ENCODE peak calls at places on chromosomes 7 and 10, in seven cellular contexts. P, S, E, Q, O, L and X are unnamed samples.

GRCh38 chr10:131885391-131886165 is 15.2 kb upstream of the PPP2R2D start:
- DNase-seq in P (peak), S (peak), E (peak), Q (no peak), O (peak), L (peak), X (peak)

GRCh38 chr7:35436452-35436851 is 182.6 kb upstream of the TBX20 start:
- DNase-seq in P (no peak), S (no peak), E (no peak), Q (no peak), O (no peak), L (no peak), X (no peak)

GRCh38 chr7:84092207-84092606 is 102.4 kb downstream of the SEMA3A start:
- DNase-seq in P (no peak), S (no peak), E (peak), Q (no peak), O (no peak), L (no peak), X (no peak)

GRCh38 chr10:111211241-111211640 is 134.4 kb downstream of the ADRA2A start:
- DNase-seq in P (no peak), S (no peak), E (no peak), Q (no peak), O (no peak), L (no peak), X (no peak)

GRCh38 chr7:43481905-43482678 is 100.8 kb upstream of the STK17A start:
- DNase-seq in P (peak), S (no peak), E (peak), Q (no peak), O (no peak), L (no peak), X (peak)

GRCh38 chr10:10647331-10647730 is 370.3 kb upstream of the CELF2 start:
- DNase-seq in P (peak), S (no peak), E (no peak), Q (no peak), O (no peak), L (no peak), X (peak)

GRCh38 chr10:37490266-37490665 is 364.9 kb downstream of the ANKRD30A start:
- DNase-seq in P (no peak), S (no peak), E (peak), Q (no peak), O (peak), L (no peak), X (no peak)

GRCh38 chr10:131841669-131842139 is 59.1 kb upstream of the PPP2R2D start:
- DNase-seq in P (no peak), S (no peak), E (no peak), Q (no peak), O (no peak), L (no peak), X (no peak)

GRCh38 chr7:12761691-12762090 is 74.3 kb downstream of the ARL4A start:
- DNase-seq in P (no peak), S (no peak), E (no peak), Q (no peak), O (no peak), L (no peak), X (no peak)

GRCh38 chr10:124602646-124603365 is 141.2 kb downstream of the LHPP start:
- DNase-seq in P (no peak), S (no peak), E (no peak), Q (no peak), O (no peak), L (no peak), X (no peak)

GRCh38 chr7:22120391-22121053 is 174.8 kb upstream of the CDCA7L start:
- DNase-seq in P (no peak), S (no peak), E (no peak), Q (no peak), O (no peak), L (no peak), X (no peak)

GRCh38 chr10:6050801-6051445 is 11.2 kb downstream of the IL2RA start:
- DNase-seq in P (peak), S (peak), E (peak), Q (no peak), O (peak), L (peak), X (peak)

GRCh38 chr10:130869179-130869841 is 442.2 kb downstream of the TCERG1L start:
- DNase-seq in P (no peak), S (no peak), E (no peak), Q (no peak), O (peak), L (no peak), X (no peak)

GRCh38 chr10:4736608-4737007 is 89.4 kb upstream of the AKR1E2 start:
- DNase-seq in P (no peak), S (no peak), E (no peak), Q (no peak), O (no peak), L (no peak), X (no peak)

GRCh38 chr10:94397549-94398370 is 4.6 kb upstream of the TBC1D12 start:
- DNase-seq in P (no peak), S (no peak), E (peak), Q (no peak), O (no peak), L (no peak), X (no peak)

GRCh38 chr7:108368466-108368865 is 87.8 kb downstream of the NRCAM start:
- DNase-seq in P (no peak), S (no peak), E (no peak), Q (no peak), O (no peak), L (no peak), X (no peak)

GRCh38 chr10:13218878-13219277 is 15.3 kb downstream of the UCMA start:
- DNase-seq in P (no peak), S (no peak), E (no peak), Q (no peak), O (no peak), L (no peak), X (no peak)

GRCh38 chr10:13222151-13222550 is 12.0 kb downstream of the UCMA start:
- DNase-seq in P (no peak), S (no peak), E (no peak), Q (no peak), O (no peak), L (no peak), X (no peak)

GRCh38 chr10:13221572-13221971 is 12.6 kb downstream of the UCMA start:
- DNase-seq in P (no peak), S (no peak), E (peak), Q (no peak), O (no peak), L (no peak), X (no peak)

GRCh38 chr10:13222566-13222965 is 11.6 kb downstream of the UCMA start:
- DNase-seq in P (no peak), S (no peak), E (no peak), Q (no peak), O (no peak), L (no peak), X (no peak)

GRCh38 chr10:13219685-13220670 is 14.2 kb downstream of the UCMA start:
- DNase-seq in P (no peak), S (no peak), E (peak), Q (peak), O (no peak), L (no peak), X (peak)
- TF ChIP-seq CTCF in P (no peak), S (peak), E (peak), Q (peak), O (no peak), L (no peak), X (peak)

DNA sequence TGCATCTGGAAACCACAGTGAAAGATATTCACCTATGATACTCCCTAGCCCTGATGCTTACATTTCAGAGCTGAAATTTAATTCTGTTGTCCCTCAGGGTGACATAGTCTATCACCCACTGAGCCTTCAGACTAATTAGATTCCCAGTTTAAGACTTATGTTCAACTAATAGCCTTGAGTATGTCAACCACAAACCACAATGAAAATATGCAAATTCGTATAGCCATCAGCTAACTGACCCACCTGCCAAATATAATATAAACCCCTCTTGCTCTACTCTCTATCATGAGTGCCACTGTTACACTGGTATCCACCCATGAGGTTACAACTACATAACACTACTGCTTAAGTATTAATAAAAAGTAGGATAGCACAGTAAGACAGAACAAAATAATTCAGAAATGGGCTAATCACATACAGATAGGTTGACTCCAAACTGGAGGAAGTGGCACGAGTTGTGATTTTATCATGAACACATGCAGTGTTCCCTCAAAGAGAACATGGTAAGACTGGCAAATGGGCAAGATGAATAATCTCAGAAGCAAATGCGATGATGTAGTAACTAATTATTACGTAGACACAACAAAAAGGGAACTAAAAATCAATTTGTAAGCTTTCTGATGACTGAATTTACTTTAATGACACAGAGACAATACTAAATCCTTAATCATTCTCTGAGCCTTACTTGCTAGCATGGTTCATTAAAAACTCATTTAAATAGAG is 290.6 kb downstream of the PARD3 start:
- DNase-seq in P (no peak), S (peak), E (no peak), Q (no peak), O (no peak), L (no peak), X (no peak)
- TF ChIP-seq CTCF in P (no peak), S (no peak), E (no peak), Q (no peak), O (no peak), L (no peak), X (no peak)

DNA sequence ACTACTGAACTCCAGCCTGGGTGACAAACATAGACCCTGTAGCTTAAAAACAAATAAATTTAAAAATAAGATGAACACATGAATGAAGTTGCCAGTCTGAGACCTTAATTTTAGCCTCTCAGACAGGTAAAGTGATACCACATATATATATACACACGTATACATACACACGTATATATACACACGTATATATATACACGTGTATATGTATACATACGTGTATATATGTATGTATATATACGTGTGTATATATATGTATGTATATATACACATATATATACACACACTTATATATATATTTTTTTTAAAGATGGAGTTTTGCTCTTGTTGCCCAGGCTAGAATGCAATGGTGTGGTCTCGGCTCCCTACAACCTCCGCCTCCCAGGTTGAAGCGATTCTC is 62.7 kb downstream of the UBE2H start:
- DNase-seq in P (no peak), S (no peak), E (no peak), Q (no peak), O (no peak), L (no peak), X (no peak)
- TF ChIP-seq CTCF in P (no peak), S (no peak), E (no peak), Q (no peak), O (no peak), L (no peak), X (no peak)

DNA sequence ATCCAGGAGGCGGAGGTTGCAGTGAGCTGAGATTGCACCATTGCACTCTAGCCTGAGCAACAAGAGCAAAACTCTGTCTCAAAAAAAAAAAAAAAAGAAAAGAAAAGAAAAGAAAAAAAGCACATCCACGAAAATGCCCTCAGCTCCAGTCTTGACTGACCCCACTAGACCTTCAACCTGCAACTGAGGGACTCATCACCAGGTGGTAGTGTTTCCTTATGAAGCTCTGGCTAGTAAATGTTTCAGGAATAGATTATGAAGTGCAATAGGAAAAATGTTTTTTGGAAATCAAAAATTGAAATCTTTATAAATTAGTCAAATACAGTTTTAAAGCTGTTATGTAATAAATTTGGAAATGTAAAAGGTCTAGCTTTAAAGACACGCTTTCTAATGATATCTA is 22.4 kb downstream of the TLL2 start:
- DNase-seq in P (peak), S (no peak), E (peak), Q (no peak), O (peak), L (no peak), X (peak)
- TF ChIP-seq CTCF in P (peak), S (peak), E (peak), Q (peak), O (peak), L (no peak), X (peak)

GRCh38 chr10:71545001-71545400 is 148.3 kb downstream of the CDH23 start:
- DNase-seq in P (no peak), S (no peak), E (no peak), Q (no peak), O (no peak), L (no peak), X (no peak)

GRCh38 chr10:71547290-71547689 is 150.6 kb downstream of the CDH23 start:
- DNase-seq in P (no peak), S (no peak), E (no peak), Q (no peak), O (no peak), L (no peak), X (no peak)

GRCh38 chr10:71546220-71546619 is 149.5 kb downstream of the CDH23 start:
- DNase-seq in P (no peak), S (no peak), E (no peak), Q (no peak), O (no peak), L (no peak), X (no peak)

GRCh38 chr10:71547841-71548493 is 151.2 kb downstream of the CDH23 start:
- DNase-seq in P (peak), S (no peak), E (no peak), Q (no peak), O (peak), L (no peak), X (no peak)

DNA sequence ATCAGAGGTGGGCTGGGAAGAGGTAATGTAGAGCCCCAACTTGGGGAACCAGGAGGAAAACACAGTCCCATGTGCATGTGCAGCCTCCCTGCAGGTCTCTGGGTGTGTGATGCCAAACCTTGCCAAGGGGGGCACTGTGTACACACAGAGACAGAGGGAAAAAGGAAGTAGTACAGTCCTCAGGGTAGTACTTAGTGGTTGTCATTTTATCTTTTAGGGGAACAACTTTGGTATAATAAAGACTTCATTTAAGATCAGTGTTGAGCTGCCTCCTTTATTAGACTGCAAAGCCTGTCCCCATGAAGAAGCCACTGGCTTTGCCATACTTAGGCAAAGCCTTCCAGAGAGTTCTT is 151.8 kb downstream of the CDH23 start:
- DNase-seq in P (peak), S (peak), E (peak), Q (no peak), O (peak), L (no peak), X (peak)
- TF ChIP-seq CTCF in P (peak), S (no peak), E (peak), Q (peak), O (peak), L (no peak), X (peak)

GRCh38 chr10:32253821-32254220 is 93.1 kb downstream of the EPC1 start:
- DNase-seq in P (no peak), S (no peak), E (no peak), Q (no peak), O (no peak), L (no peak), X (no peak)
- TF ChIP-seq CTCF in P (no peak), S (no peak), E (no peak), Q (peak), O (no peak), L (no peak), X (no peak)

GRCh38 chr7:95672434-95672833 is 76.1 kb upstream of the PDK4 start:
- DNase-seq in P (no peak), S (no peak), E (no peak), Q (no peak), O (no peak), L (no peak), X (no peak)
- TF ChIP-seq CTCF in P (no peak), S (no peak), E (no peak), Q (no peak), O (no peak), L (no peak), X (no peak)

GRCh38 chr7:124155400-124156022 is 122.6 kb upstream of the TMEM229A start:
- DNase-seq in P (peak), S (peak), E (peak), Q (peak), O (no peak), L (no peak), X (peak)

GRCh38 chr7:124152859-124153692 is 120.2 kb upstream of the TMEM229A start:
- DNase-seq in P (peak), S (no peak), E (peak), Q (peak), O (peak), L (no peak), X (peak)
- TF ChIP-seq CTCF in P (peak), S (peak), E (peak), Q (peak), O (peak), L (no peak), X (peak)

GRCh38 chr7:151125459-151125834 is 39.2 kb downstream of the AGAP3 start:
- DNase-seq in P (no peak), S (no peak), E (no peak), Q (no peak), O (no peak), L (no peak), X (no peak)
- TF ChIP-seq CTCF in P (no peak), S (no peak), E (no peak), Q (no peak), O (no peak), L (no peak), X (no peak)